ENCODE peak calls at places on chromosomes 12 and 14, in seven cellular contexts. R, Z, M, S, N, J and G are unnamed samples.

GRCh38 chr12:91127751-91128150 is 16.5 kb upstream of the LUM start:
- DNase-seq in J (no peak), Z (no peak), S (peak), M (peak), N (no peak), R (no peak), G (no peak)

GRCh38 chr12:56634242-56634836 is 4.2 kb upstream of the BAZ2A start:
- DNase-seq in Z (peak), M (no peak), S (peak), R (peak), N (peak), J (peak), G (peak)

GRCh38 chr14:101126376-101127130 is 223.0 kb upstream of the RTL1 start:
- DNase-seq in S (no peak), Z (peak), N (no peak), R (no peak), J (no peak), M (no peak), G (peak)

GRCh38 chr14:89221109-89221508 is 195.9 kb downstream of the FOXN3 start:
- DNase-seq in N (no peak), R (no peak), S (peak), M (peak), Z (no peak), J (no peak), G (peak)

GRCh38 chr14:55446833-55447232 is 6.4 kb upstream of the TBPL2 start:
- DNase-seq in N (no peak), Z (no peak), R (no peak), M (peak), S (peak), J (no peak), G (peak)

GRCh38 chr14:76584271-76584702 is 177.0 kb upstream of the VASH1 start:
- DNase-seq in Z (no peak), R (no peak), N (no peak), J (no peak), M (no peak), S (no peak), G (no peak)

GRCh38 chr12:65965358-65965757 is 141.1 kb downstream of the HMGA2 start:
- DNase-seq in S (peak), J (no peak), Z (no peak), R (no peak), N (no peak), M (no peak), G (peak)

GRCh38 chr12:61037792-61038191 is 1222.4 kb upstream of the USP15 start:
- DNase-seq in N (no peak), M (no peak), S (no peak), J (no peak), R (no peak), Z (no peak), G (no peak)

GRCh38 chr12:71438670-71439361 is 782 bp upstream of the LGR5 start:
- DNase-seq in R (no peak), J (no peak), N (peak), S (peak), M (peak), Z (no peak), G (peak)

GRCh38 chr14:72845675-72846074 is 48.2 kb downstream of the DPF3 start:
- DNase-seq in Z (no peak), S (no peak), N (no peak), J (no peak), M (no peak), R (no peak), G (no peak)

GRCh38 chr14:39266589-39266870 is 32.8 kb downstream of the MIA2 start:
- DNase-seq in S (no peak), J (peak), R (no peak), Z (no peak), M (peak), N (no peak), G (peak)

GRCh38 chr14:74109369-74109768 is 24.6 kb downstream of the LIN52 start:
- DNase-seq in S (no peak), J (no peak), Z (peak), R (no peak), M (no peak), N (no peak), G (no peak)

GRCh38 chr14:88421286-88421685 is 35.8 kb downstream of the SPATA7 start:
- DNase-seq in J (no peak), R (no peak), N (no peak), S (peak), Z (no peak), M (peak), G (no peak)

GRCh38 chr12:386651-387050 is 2.5 kb downstream of the KDM5A start:
- DNase-seq in S (peak), J (no peak), R (no peak), N (no peak), M (peak), Z (no peak), G (no peak)

GRCh38 chr12:60977966-60978365 is 1282.2 kb upstream of the USP15 start:
- DNase-seq in R (no peak), J (no peak), M (no peak), S (peak), N (no peak), Z (no peak), G (no peak)

GRCh38 chr12:130715996-130716917 is at the start of gene RIMBP2:
- DNase-seq in Z (peak), R (no peak), J (no peak), M (peak), S (peak), N (no peak), G (peak)

GRCh38 chr14:23113346-23114119 is 5.5 kb downstream of the CEBPE start:
- DNase-seq in S (peak), M (peak), Z (peak), N (no peak), R (no peak), J (no peak), G (peak)

GRCh38 chr12:18432211-18432610 is 170.9 kb downstream of the PIK3C2G start:
- DNase-seq in M (no peak), N (no peak), Z (no peak), S (no peak), J (no peak), R (no peak), G (no peak)

GRCh38 chr14:36442824-36443241 is 77.2 kb downstream of the NKX2-1 start:
- DNase-seq in Z (no peak), M (no peak), S (no peak), J (no peak), R (no peak), N (no peak), G (peak)

GRCh38 chr14:100416081-100416480 is 92.9 kb downstream of the SLC25A47 start:
- DNase-seq in Z (no peak), M (no peak), S (no peak), J (no peak), N (no peak), R (no peak), G (no peak)

GRCh38 chr12:128971802-128972201 is 118.5 kb downstream of the GLT1D1 start:
- DNase-seq in Z (no peak), S (no peak), J (no peak), M (no peak), N (no peak), R (no peak), G (no peak)

GRCh38 chr12:90262261-90262660 is 553.6 kb upstream of the ATP2B1 start:
- DNase-seq in J (no peak), R (no peak), N (no peak), S (peak), Z (no peak), M (no peak), G (peak)

GRCh38 chr14:99255621-99256482 is 16.1 kb downstream of the BCL11B start:
- DNase-seq in J (no peak), M (no peak), S (no peak), Z (no peak), N (no peak), R (no peak), G (no peak)

GRCh38 chr12:48794870-48795269 is 6.0 kb upstream of the ADCY6 start:
- DNase-seq in S (peak), M (no peak), Z (no peak), R (no peak), J (no peak), N (no peak), G (no peak)

GRCh38 chr12:77049767-77050353 is 15.5 kb downstream of the E2F7 start:
- DNase-seq in N (peak), S (peak), R (peak), M (peak), Z (no peak), J (no peak), G (peak)

GRCh38 chr12:27534060-27534764 is 10.2 kb downstream of the PPFIBP1 start:
- DNase-seq in Z (no peak), R (no peak), N (peak), S (no peak), J (no peak), M (no peak), G (no peak)

GRCh38 chr14:21825147-21825743 is 151.6 kb upstream of the OR4E1 start:
- DNase-seq in J (no peak), N (peak), S (no peak), R (peak), Z (no peak), M (peak), G (no peak)

GRCh38 chr14:76863724-76864407 is 37.7 kb downstream of the LRRC74A start:
- DNase-seq in N (no peak), M (peak), J (no peak), S (no peak), R (no peak), Z (peak), G (peak)

GRCh38 chr12:47943492-47944359 is 19.7 kb upstream of the TMEM106C start:
- DNase-seq in M (no peak), Z (no peak), N (no peak), J (peak), R (no peak), S (no peak), G (no peak)

GRCh38 chr14:91368681-91369416 is 48.8 kb downstream of the CCDC88C start:
- DNase-seq in N (no peak), Z (no peak), S (no peak), J (no peak), R (no peak), M (no peak), G (peak)

GRCh38 chr12:121537814-121538698 is 42.8 kb downstream of the KDM2B start:
- DNase-seq in Z (no peak), R (no peak), J (no peak), M (no peak), N (peak), S (peak), G (peak)

GRCh38 chr14:70708717-70709570 is 67.2 kb downstream of the TTC9 start:
- DNase-seq in Z (no peak), J (no peak), S (no peak), M (no peak), N (no peak), R (no peak), G (no peak)

GRCh38 chr14:70704960-70705359 is 63.2 kb downstream of the TTC9 start:
- DNase-seq in S (no peak), M (no peak), N (no peak), Z (no peak), R (no peak), J (no peak), G (no peak)

GRCh38 chr14:70706177-70706576 is 64.5 kb downstream of the TTC9 start:
- DNase-seq in Z (no peak), R (no peak), N (no peak), M (no peak), S (peak), J (no peak), G (no peak)

GRCh38 chr14:70709726-70710382 is 68.1 kb downstream of the TTC9 start:
- DNase-seq in Z (no peak), N (no peak), M (no peak), J (no peak), S (no peak), R (no peak), G (peak)

GRCh38 chr14:70707138-70708038 is 65.7 kb downstream of the TTC9 start:
- DNase-seq in S (peak), R (no peak), N (peak), Z (no peak), M (peak), J (no peak), G (peak)
- TF ChIP-seq CTCF in S (no peak), R (no peak), N (no peak), Z (no peak), M (no peak), J (no peak), G (no peak)

DNA sequence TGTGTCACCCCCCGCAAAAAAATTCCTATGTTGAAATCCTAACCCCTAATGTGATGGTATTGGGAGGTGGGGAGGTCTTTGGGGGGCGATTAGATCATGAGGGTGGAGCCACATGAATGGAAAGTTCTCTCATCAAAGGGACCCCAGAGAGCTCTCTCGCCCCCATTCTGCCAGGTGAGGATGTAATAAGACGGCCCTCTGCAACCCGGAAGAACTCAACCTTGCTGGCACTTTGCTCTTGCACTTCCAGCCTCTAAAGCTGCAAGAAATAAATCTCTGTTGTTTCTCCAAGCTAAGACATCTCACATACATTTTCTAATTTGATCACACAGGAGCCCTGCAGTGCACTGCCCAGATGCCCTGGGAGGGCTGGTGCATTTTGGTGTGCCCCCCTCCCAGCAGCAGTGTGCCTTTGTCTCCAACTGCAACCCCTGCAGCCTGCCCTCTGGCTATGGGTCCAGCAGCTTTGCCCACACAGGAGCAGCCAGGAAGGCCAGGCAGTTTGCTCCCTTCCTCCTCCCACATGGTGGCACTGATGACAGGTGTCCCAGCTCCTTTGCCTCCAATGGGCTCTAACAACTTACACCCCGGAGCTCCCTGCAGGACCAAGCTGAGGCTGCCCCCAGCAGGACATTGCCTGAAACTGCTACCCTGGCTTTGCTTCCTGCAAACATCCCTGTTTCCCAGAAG is 59.3 kb downstream of the C14orf132 start:
- DNase-seq in M (peak), Z (no peak), R (peak), N (peak), J (peak), S (peak), G (peak)
- TF ChIP-seq CTCF in M (peak), Z (no peak), R (peak), N (peak), J (peak), S (peak), G (peak)

GRCh38 chr12:125064492-125064891 is 743 bp upstream of the AACS start:
- DNase-seq in J (no peak), M (no peak), R (no peak), S (no peak), N (no peak), Z (no peak), G (peak)

GRCh38 chr12:125061229-125061628 is 4.0 kb upstream of the AACS start:
- DNase-seq in Z (no peak), N (no peak), M (no peak), R (no peak), J (no peak), S (no peak), G (no peak)

GRCh38 chr12:125065753-125066570 is 727 bp downstream of the AACS start:
- DNase-seq in R (peak), J (no peak), Z (no peak), M (no peak), N (peak), S (no peak), G (peak)

GRCh38 chr12:125068391-125068790 is 3.2 kb downstream of the AACS start:
- DNase-seq in J (no peak), N (no peak), M (no peak), S (no peak), R (no peak), Z (peak), G (peak)

DNA sequence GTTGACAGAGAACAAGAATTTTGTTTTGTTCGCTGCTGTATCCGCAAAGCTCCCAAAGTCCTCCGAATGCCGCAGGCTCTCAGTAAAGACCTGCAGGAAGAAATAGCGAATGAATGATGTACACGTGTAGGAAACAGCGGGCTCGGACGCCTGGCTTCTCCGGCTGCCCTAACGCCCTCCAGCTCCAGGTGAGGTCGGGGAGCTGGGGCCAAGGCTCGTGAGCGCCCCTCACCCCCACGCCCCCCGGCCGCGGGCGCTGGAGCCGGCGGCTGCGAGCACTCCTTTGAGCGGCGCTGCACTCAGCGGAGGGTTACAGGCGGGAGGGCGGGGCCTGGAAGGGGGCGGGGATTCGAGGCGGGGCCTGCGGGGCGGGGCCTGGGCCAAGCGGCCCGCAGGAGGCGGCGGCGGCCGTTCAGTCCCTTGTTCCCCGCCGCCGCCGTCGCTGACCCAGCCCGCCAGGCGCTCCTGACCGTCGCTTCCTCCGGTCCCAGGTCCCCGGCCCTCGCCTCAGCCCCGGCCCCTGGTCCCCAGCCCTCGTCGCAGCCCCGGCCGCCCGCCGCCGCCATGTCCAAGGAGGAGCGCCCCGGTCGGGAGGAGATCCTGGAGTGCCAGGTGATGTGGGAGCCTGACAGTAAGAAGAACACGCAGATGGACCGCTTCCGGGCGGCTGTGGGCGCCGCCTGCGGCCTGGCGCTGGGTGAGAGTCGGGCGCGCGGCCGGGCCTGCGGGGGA is at the start of gene AACS:
- DNase-seq in J (peak), R (peak), M (peak), S (peak), N (peak), Z (peak), G (peak)
- TF ChIP-seq CTCF in J (no peak), R (no peak), M (no peak), S (no peak), N (no peak), Z (no peak), G (no peak)

DNA sequence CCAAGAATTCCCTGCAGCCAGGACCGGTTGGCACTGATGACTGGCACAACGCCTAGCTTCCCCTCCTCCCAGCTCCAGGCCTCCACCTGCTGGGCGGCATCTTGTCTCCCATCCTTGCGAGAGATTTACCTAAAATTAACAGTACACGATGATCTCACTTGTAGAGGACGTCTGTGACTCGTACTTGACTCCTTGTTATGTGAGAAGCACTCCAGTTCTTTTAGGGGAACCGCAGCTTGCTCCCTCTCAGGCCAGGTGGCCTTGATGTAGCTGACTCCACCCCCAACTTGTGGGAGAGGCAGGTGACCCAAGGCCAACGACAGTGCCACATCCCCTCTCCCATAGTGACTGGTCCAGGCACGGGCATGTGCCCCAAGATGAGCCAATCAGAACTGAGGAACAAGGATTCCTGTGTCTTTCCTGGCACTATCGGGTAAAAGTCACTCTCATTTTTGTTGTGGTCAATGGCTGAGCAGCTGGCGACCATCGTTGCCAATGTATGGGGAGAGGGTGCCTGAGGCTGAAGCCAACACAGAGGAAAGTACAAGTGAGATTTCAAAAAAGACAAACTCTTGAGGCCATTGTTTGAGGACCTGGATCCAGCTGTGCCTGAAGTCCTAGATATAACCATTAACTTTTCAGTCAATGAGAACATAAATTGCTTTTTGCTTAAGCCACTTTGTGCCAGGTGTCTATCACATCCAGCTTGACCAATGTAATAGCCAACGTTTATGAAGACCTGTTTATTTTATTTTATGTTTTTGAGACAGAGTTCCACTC is 208.7 kb downstream of the RBM19 start:
- DNase-seq in S (peak), Z (no peak), J (no peak), N (no peak), R (no peak), M (no peak), G (no peak)
- TF ChIP-seq CTCF in S (no peak), Z (no peak), J (no peak), N (no peak), R (no peak), M (no peak), G (no peak)

DNA sequence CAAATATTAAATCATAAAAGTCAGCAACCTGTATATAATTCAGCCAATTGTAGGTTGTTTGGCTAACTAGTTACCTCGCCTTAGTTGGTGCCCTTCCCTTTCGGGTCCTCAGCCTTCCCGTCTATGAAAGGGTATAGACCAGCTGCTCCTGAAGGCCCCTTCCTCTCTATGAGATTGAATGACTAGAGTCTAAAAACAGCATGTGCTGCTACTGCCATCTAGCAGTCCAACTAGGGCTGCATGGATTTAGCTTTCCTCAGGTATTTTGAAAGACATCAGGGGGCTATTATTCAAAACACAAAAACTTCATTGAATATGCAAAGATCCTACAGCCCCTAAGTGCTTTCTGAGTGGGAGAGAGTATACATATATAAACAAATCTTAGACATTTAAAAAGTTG is 37.0 kb upstream of the TMEM263 start:
- DNase-seq in N (no peak), J (no peak), Z (no peak), R (no peak), M (peak), S (peak), G (no peak)
- TF ChIP-seq CTCF in N (peak), J (no peak), Z (no peak), R (peak), M (peak), S (peak), G (peak)